ENCODE peak calls at places on chromosomes 7 and 10, in nine cellular contexts. M is stimulated activated CD4-positive, alpha-beta T cell treated with anti-CD3 and anti-CD28 coated beads, Interleukin-12 subunit alpha, Interleukin-12 subunit beta, amount 100 ng/mL, for 4 hours; I is activated T-cell treated with anti-CD3 and anti-CD28 coated beads, Interleukin-2, amount 50 U/mL, for 1 hour; H is CD4-positive, alpha-beta memory T cell; J is A549; Q is caudate nucleus; C is endothelial cell; R is AG09319; T is fibroblast of the aortic adventitia. P is an unnamed sample.

GRCh38 chr7:72415586-72415985 is 3.4 kb upstream of the CALN1 start:
- DNase-seq in J (no peak), T (no peak), M (no peak), H (no peak), C (no peak), I (no peak), Q (no peak), R (no peak), P (no peak)

GRCh38 chr10:4803822-4804221 is 22.2 kb upstream of the AKR1E2 start:
- DNase-seq in M (no peak), Q (no peak), C (no peak), T (no peak), I (no peak), R (no peak), J (no peak), H (no peak), P (no peak)

GRCh38 chr10:126872768-126873167 is 32.5 kb upstream of the DOCK1 start:
- DNase-seq in R (no peak), C (no peak), T (peak; percentile 42), Q (no peak), M (no peak), I (no peak), H (no peak), J (no peak), P (no peak)

GRCh38 chr10:119667562-119668328 is 16.6 kb downstream of the BAG3 start:
- DNase-seq in J (peak; percentile 92), I (no peak), M (no peak), R (peak; percentile 92), Q (no peak), C (no peak), H (no peak), T (peak; percentile 97), P (no peak)

GRCh38 chr7:106345421-106346166 is 60.8 kb upstream of the NAMPT start:
- DNase-seq in M (peak; percentile 19), H (no peak), J (no peak), I (no peak), C (no peak), T (peak; percentile 44), R (no peak), Q (no peak), P (no peak)

GRCh38 chr7:81672872-81673271 is 97.0 kb downstream of the HGF start:
- DNase-seq in I (no peak), J (no peak), T (no peak), C (no peak), R (no peak), H (no peak), Q (no peak), M (no peak), P (no peak)

GRCh38 chr7:50678586-50678985 is 104.1 kb downstream of the GRB10 start:
- DNase-seq in C (no peak), I (no peak), R (no peak), J (no peak), T (no peak), M (no peak), H (no peak), Q (no peak), P (no peak)

GRCh38 chr7:116525298-116525912 is 569 bp downstream of the CAV1 start:
- DNase-seq in I (peak; percentile 41), H (peak; percentile 28), J (no peak), M (peak; percentile 15), Q (no peak), C (peak; percentile 25), T (peak; percentile 27), R (no peak), P (peak; percentile 61)

GRCh38 chr7:39580150-39580874 is 14.1 kb downstream of the YAE1 start:
- DNase-seq in M (peak; percentile 62), Q (peak; percentile 28), C (peak; percentile 74), H (peak; percentile 69), T (peak; percentile 98), I (peak; percentile 69), J (peak; percentile 80), R (peak; percentile 90), P (peak; percentile 83)

GRCh38 chr10:33643042-33643441 is 308.6 kb upstream of the NRP1 start:
- DNase-seq in J (no peak), T (peak; percentile 70), I (no peak), R (no peak), Q (no peak), H (no peak), M (no peak), C (no peak), P (no peak)

GRCh38 chr7:114928060-114928459 is 6.2 kb downstream of the MDFIC start:
- DNase-seq in Q (no peak), H (no peak), T (no peak), C (no peak), M (no peak), R (no peak), I (no peak), J (no peak), P (no peak)

GRCh38 chr10:88545359-88545758 is 37.8 kb downstream of the RNLS start:
- DNase-seq in T (no peak), C (no peak), J (no peak), M (no peak), Q (no peak), H (no peak), R (no peak), I (no peak), P (no peak)

GRCh38 chr7:1785839-1786238 is 115.8 kb downstream of the ELFN1 start:
- DNase-seq in H (no peak), I (no peak), C (no peak), M (no peak), Q (no peak), T (no peak), J (no peak), R (no peak), P (no peak)

GRCh38 chr7:45689011-45689796 is 115.0 kb downstream of the ADCY1 start:
- DNase-seq in T (peak; percentile 58), R (peak; percentile 15), C (no peak), I (no peak), Q (no peak), H (no peak), J (no peak), M (no peak), P (no peak)

GRCh38 chr7:27883726-27884125 is 143.8 kb downstream of the TAX1BP1 start:
- DNase-seq in H (no peak), M (no peak), J (no peak), Q (no peak), R (no peak), C (no peak), I (no peak), T (no peak), P (no peak)

GRCh38 chr7:365593-365992 is 75.6 kb downstream of the FOXL3 start:
- DNase-seq in Q (no peak), M (no peak), R (no peak), C (no peak), I (no peak), T (no peak), H (no peak), J (no peak), P (no peak)

GRCh38 chr10:29795856-29796255 is 161.1 kb upstream of the SVIL start:
- DNase-seq in J (no peak), H (no peak), M (no peak), I (no peak), Q (no peak), C (no peak), T (peak; percentile 64), R (no peak), P (no peak)

GRCh38 chr7:112648781-112649180 is 141.4 kb downstream of the TMEM168 start:
- DNase-seq in Q (no peak), I (no peak), T (no peak), C (no peak), J (no peak), R (no peak), M (no peak), H (no peak), P (no peak)

GRCh38 chr7:151013728-151014497 is 10.4 kb downstream of the ATG9B start:
- DNase-seq in M (peak; percentile 70), H (peak; percentile 92), T (no peak), J (no peak), Q (peak; percentile 16), I (peak; percentile 86), C (peak; percentile 86), R (peak; percentile 42), P (peak; percentile 94)

GRCh38 chr10:42697926-42698325 is 59.6 kb upstream of the ZNF33B start:
- DNase-seq in H (no peak), M (no peak), R (no peak), C (no peak), J (no peak), I (no peak), Q (no peak), T (no peak), P (no peak)

GRCh38 chr7:13179011-13179574 is 491.7 kb downstream of the ARL4A start:
- DNase-seq in C (no peak), R (no peak), H (no peak), Q (no peak), J (no peak), I (no peak), M (no peak), T (peak; percentile 13), P (no peak)

GRCh38 chr10:73873843-73874215 is 526 bp downstream of the CAMK2G start:
- DNase-seq in H (peak; percentile 11), T (no peak), R (no peak), I (no peak), J (no peak), Q (no peak), M (no peak), C (no peak), P (no peak)

GRCh38 chr10:113980408-113981087 is 63.1 kb upstream of the ADRB1 start:
- DNase-seq in I (no peak), Q (no peak), T (no peak), J (no peak), C (no peak), M (no peak), H (no peak), R (no peak), P (no peak)

GRCh38 chr10:14670551-14671240 is 104.0 kb downstream of the FAM107B start:
- DNase-seq in R (peak; percentile 54), J (peak; percentile 55), Q (no peak), T (peak; percentile 26), M (no peak), C (no peak), H (no peak), I (no peak), P (no peak)

GRCh38 chr10:127450644-127451043 is 98.5 kb upstream of the NPS start:
- DNase-seq in T (no peak), J (no peak), R (no peak), H (no peak), Q (no peak), C (no peak), M (no peak), I (no peak), P (no peak)

GRCh38 chr7:151346180-151346769 is 4.7 kb downstream of the NUB1 start:
- DNase-seq in T (no peak), M (no peak), C (no peak), I (no peak), H (no peak), Q (no peak), J (no peak), R (no peak), P (no peak)

GRCh38 chr10:24858244-24858907 is 94.0 kb downstream of the PRTFDC1 start:
- DNase-seq in H (no peak), Q (no peak), M (no peak), I (no peak), R (no peak), C (no peak), T (peak; percentile 93), J (no peak), P (no peak)

GRCh38 chr7:140230862-140231778 is 54.3 kb upstream of the KDM7A start:
- DNase-seq in I (peak; percentile 64), M (peak; percentile 46), Q (no peak), R (no peak), C (peak; percentile 53), H (peak; percentile 46), T (peak; percentile 11), J (peak; percentile 71), P (peak; percentile 87)

GRCh38 chr10:5547934-5548660 is 23.3 kb downstream of the CALML3 start:
- DNase-seq in C (no peak), T (peak; percentile 49), J (peak; percentile 49), R (no peak), M (no peak), H (no peak), Q (no peak), I (no peak), P (peak; percentile 53)

GRCh38 chr10:47369251-47369894 is 14.7 kb downstream of the ZNF488 start:
- DNase-seq in H (no peak), Q (no peak), T (no peak), I (no peak), J (no peak), M (no peak), R (no peak), C (no peak), P (no peak)

GRCh38 chr10:102612964-102613275 is 31.4 kb upstream of the TRIM8 start:
- DNase-seq in T (no peak), I (peak; percentile 71), Q (no peak), H (peak; percentile 68), C (no peak), R (no peak), J (no peak), M (peak; percentile 33), P (no peak)